ENCODE peak calls at places on chromosomes 3 and 15, in nine cellular contexts. One of them, this sample, is unnamed.

GRCh38 chr3:49470714-49471420 is 800 bp downstream of the DAG1 start:
- DNase-seq in K562: no peak
- DNase-seq in retina: no peak
- DNase-seq in WERI-Rb-1: no peak
- DNase-seq in fibroblast of the aortic adventitia: peak
- DNase-seq in effector memory CD4-positive, alpha-beta T cell: no peak
- DNase-seq in iris pigment epithelial cell: peak
- DNase-seq in kidney glomerular epithelial cell: peak
- DNase-seq in stimulated activated CD4-positive, alpha-beta T cell treated with anti-CD3 and anti-CD28 coated beads, Interleukin-15, amount 100 ng/mL, for 1 hour: no peak
- DNase-seq in this sample: no peak

GRCh38 chr3:186993940-186994670 is 63.8 kb downstream of the ST6GAL1 start:
- DNase-seq in K562: no peak
- DNase-seq in retina: no peak
- DNase-seq in WERI-Rb-1: no peak
- DNase-seq in fibroblast of the aortic adventitia: no peak
- DNase-seq in effector memory CD4-positive, alpha-beta T cell: no peak
- DNase-seq in iris pigment epithelial cell: no peak
- DNase-seq in kidney glomerular epithelial cell: no peak
- DNase-seq in stimulated activated CD4-positive, alpha-beta T cell treated with anti-CD3 and anti-CD28 coated beads, Interleukin-15, amount 100 ng/mL, for 1 hour: no peak
- DNase-seq in this sample: no peak

GRCh38 chr3:28286595-28286994 is 45.2 kb downstream of the CMC1 start:
- DNase-seq in K562: peak
- DNase-seq in retina: peak
- DNase-seq in WERI-Rb-1: no peak
- DNase-seq in fibroblast of the aortic adventitia: peak
- DNase-seq in effector memory CD4-positive, alpha-beta T cell: no peak
- DNase-seq in iris pigment epithelial cell: peak
- DNase-seq in kidney glomerular epithelial cell: peak
- DNase-seq in stimulated activated CD4-positive, alpha-beta T cell treated with anti-CD3 and anti-CD28 coated beads, Interleukin-15, amount 100 ng/mL, for 1 hour: no peak
- DNase-seq in this sample: no peak

GRCh38 chr3:18712713-18713575 is 287.8 kb upstream of the SATB1 start:
- DNase-seq in K562: no peak
- DNase-seq in retina: no peak
- DNase-seq in WERI-Rb-1: no peak
- DNase-seq in fibroblast of the aortic adventitia: no peak
- DNase-seq in effector memory CD4-positive, alpha-beta T cell: no peak
- DNase-seq in iris pigment epithelial cell: no peak
- DNase-seq in kidney glomerular epithelial cell: no peak
- DNase-seq in stimulated activated CD4-positive, alpha-beta T cell treated with anti-CD3 and anti-CD28 coated beads, Interleukin-15, amount 100 ng/mL, for 1 hour: no peak
- DNase-seq in this sample: no peak

GRCh38 chr3:138625707-138626365 is 17.3 kb downstream of the FAIM start:
- DNase-seq in K562: no peak
- DNase-seq in retina: no peak
- DNase-seq in WERI-Rb-1: no peak
- DNase-seq in fibroblast of the aortic adventitia: peak
- DNase-seq in effector memory CD4-positive, alpha-beta T cell: no peak
- DNase-seq in iris pigment epithelial cell: peak
- DNase-seq in kidney glomerular epithelial cell: peak
- DNase-seq in stimulated activated CD4-positive, alpha-beta T cell treated with anti-CD3 and anti-CD28 coated beads, Interleukin-15, amount 100 ng/mL, for 1 hour: no peak
- DNase-seq in this sample: no peak

GRCh38 chr3:5052247-5052646 is 69.8 kb upstream of the ARL8B start:
- DNase-seq in K562: no peak
- DNase-seq in retina: no peak
- DNase-seq in WERI-Rb-1: no peak
- DNase-seq in fibroblast of the aortic adventitia: no peak
- DNase-seq in effector memory CD4-positive, alpha-beta T cell: no peak
- DNase-seq in iris pigment epithelial cell: no peak
- DNase-seq in kidney glomerular epithelial cell: no peak
- DNase-seq in stimulated activated CD4-positive, alpha-beta T cell treated with anti-CD3 and anti-CD28 coated beads, Interleukin-15, amount 100 ng/mL, for 1 hour: no peak
- DNase-seq in this sample: no peak

GRCh38 chr15:60479711-60480110 is 769 bp upstream of the ICE2 start:
- DNase-seq in K562: no peak
- DNase-seq in retina: no peak
- DNase-seq in WERI-Rb-1: no peak
- DNase-seq in fibroblast of the aortic adventitia: no peak
- DNase-seq in effector memory CD4-positive, alpha-beta T cell: no peak
- DNase-seq in iris pigment epithelial cell: no peak
- DNase-seq in kidney glomerular epithelial cell: no peak
- DNase-seq in stimulated activated CD4-positive, alpha-beta T cell treated with anti-CD3 and anti-CD28 coated beads, Interleukin-15, amount 100 ng/mL, for 1 hour: no peak
- DNase-seq in this sample: no peak

GRCh38 chr3:15405448-15406050 is 21.8 kb downstream of the METTL6 start:
- DNase-seq in K562: peak
- DNase-seq in retina: peak
- DNase-seq in WERI-Rb-1: no peak
- DNase-seq in fibroblast of the aortic adventitia: peak
- DNase-seq in effector memory CD4-positive, alpha-beta T cell: no peak
- DNase-seq in iris pigment epithelial cell: peak
- DNase-seq in kidney glomerular epithelial cell: peak
- DNase-seq in stimulated activated CD4-positive, alpha-beta T cell treated with anti-CD3 and anti-CD28 coated beads, Interleukin-15, amount 100 ng/mL, for 1 hour: no peak
- DNase-seq in this sample: no peak

GRCh38 chr3:171846594-171846993 is 3.4 kb downstream of the TMEM212 start:
- DNase-seq in K562: no peak
- DNase-seq in retina: no peak
- DNase-seq in WERI-Rb-1: no peak
- DNase-seq in fibroblast of the aortic adventitia: peak
- DNase-seq in effector memory CD4-positive, alpha-beta T cell: no peak
- DNase-seq in iris pigment epithelial cell: peak
- DNase-seq in kidney glomerular epithelial cell: no peak
- DNase-seq in stimulated activated CD4-positive, alpha-beta T cell treated with anti-CD3 and anti-CD28 coated beads, Interleukin-15, amount 100 ng/mL, for 1 hour: no peak
- DNase-seq in this sample: no peak

GRCh38 chr3:170868577-170869239 is 1.3 kb downstream of the RPL22L1 start:
- DNase-seq in K562: no peak
- DNase-seq in retina: peak
- DNase-seq in WERI-Rb-1: no peak
- DNase-seq in fibroblast of the aortic adventitia: no peak
- DNase-seq in effector memory CD4-positive, alpha-beta T cell: no peak
- DNase-seq in iris pigment epithelial cell: no peak
- DNase-seq in kidney glomerular epithelial cell: no peak
- DNase-seq in stimulated activated CD4-positive, alpha-beta T cell treated with anti-CD3 and anti-CD28 coated beads, Interleukin-15, amount 100 ng/mL, for 1 hour: no peak
- DNase-seq in this sample: no peak

This sample was measured in BE2C.